ENCODE peak calls at places on chromosome 19, in eight cellular contexts. One of them, this sample, is unnamed.

GRCh38 chr19:4068058-4068966 is 1.6 kb upstream of the ZBTB7A start:
- DNase-seq in H9: no peak
- DNase-seq in iris pigment epithelial cell: no peak
- DNase-seq in NCI-H2081: no peak
- DNase-seq in neural crest cell: no peak
- DNase-seq in aorta: no peak
- DNase-seq in RPMI7951: no peak
- DNase-seq in activated T-helper 1 cell treated with anti-CD3 and anti-CD28 coated beads, Interleukin-12 subunit alpha, Interleukin-12 subunit beta, Interleukin-2, Interleukin-4 antibody, amounts not matched to agents 30 ng/mL and 10 ng/mL and 1 ng/mL, durations not matched to agents 14 hours and 24 hours and 36 hours: no peak
- DNase-seq in this sample: peak

GRCh38 chr19:48819366-48819816 is 8.6 kb upstream of the BCAT2 start:
- DNase-seq in RPMI7951: peak
- DNase-seq in neural crest cell: no peak
- DNase-seq in NCI-H2081: peak
- DNase-seq in H9: no peak
- DNase-seq in activated T-helper 1 cell treated with anti-CD3 and anti-CD28 coated beads, Interleukin-12 subunit alpha, Interleukin-12 subunit beta, Interleukin-2, Interleukin-4 antibody, amounts not matched to agents 30 ng/mL and 10 ng/mL and 1 ng/mL, durations not matched to agents 14 hours and 24 hours and 36 hours: no peak
- DNase-seq in aorta: peak
- DNase-seq in iris pigment epithelial cell: peak
- DNase-seq in this sample: peak

GRCh38 chr19:511101-511841 is 4.0 kb downstream of the TPGS1 start:
- DNase-seq in iris pigment epithelial cell: peak
- DNase-seq in RPMI7951: no peak
- DNase-seq in aorta: peak
- DNase-seq in neural crest cell: no peak
- DNase-seq in H9: peak
- DNase-seq in NCI-H2081: peak
- DNase-seq in activated T-helper 1 cell treated with anti-CD3 and anti-CD28 coated beads, Interleukin-12 subunit alpha, Interleukin-12 subunit beta, Interleukin-2, Interleukin-4 antibody, amounts not matched to agents 30 ng/mL and 10 ng/mL and 1 ng/mL, durations not matched to agents 14 hours and 24 hours and 36 hours: peak
- DNase-seq in this sample: peak

GRCh38 chr19:35848486-35848885 is 3.8 kb downstream of the NPHS1 start:
- DNase-seq in iris pigment epithelial cell: no peak
- DNase-seq in neural crest cell: no peak
- DNase-seq in RPMI7951: no peak
- DNase-seq in NCI-H2081: no peak
- DNase-seq in aorta: no peak
- DNase-seq in activated T-helper 1 cell treated with anti-CD3 and anti-CD28 coated beads, Interleukin-12 subunit alpha, Interleukin-12 subunit beta, Interleukin-2, Interleukin-4 antibody, amounts not matched to agents 30 ng/mL and 10 ng/mL and 1 ng/mL, durations not matched to agents 14 hours and 24 hours and 36 hours: no peak
- DNase-seq in H9: no peak
- DNase-seq in this sample: no peak

GRCh38 chr19:12665281-12665573 is 1.3 kb downstream of the MAN2B1 start:
- DNase-seq in activated T-helper 1 cell treated with anti-CD3 and anti-CD28 coated beads, Interleukin-12 subunit alpha, Interleukin-12 subunit beta, Interleukin-2, Interleukin-4 antibody, amounts not matched to agents 30 ng/mL and 10 ng/mL and 1 ng/mL, durations not matched to agents 14 hours and 24 hours and 36 hours: peak
- DNase-seq in neural crest cell: no peak
- DNase-seq in aorta: no peak
- DNase-seq in NCI-H2081: no peak
- DNase-seq in iris pigment epithelial cell: no peak
- DNase-seq in RPMI7951: no peak
- DNase-seq in H9: no peak
- DNase-seq in this sample: no peak

GRCh38 chr19:45913874-45914830 is at the start of gene NANOS2:
- DNase-seq in neural crest cell: peak
- DNase-seq in NCI-H2081: no peak
- DNase-seq in H9: peak
- DNase-seq in iris pigment epithelial cell: no peak
- DNase-seq in RPMI7951: no peak
- DNase-seq in aorta: no peak
- DNase-seq in activated T-helper 1 cell treated with anti-CD3 and anti-CD28 coated beads, Interleukin-12 subunit alpha, Interleukin-12 subunit beta, Interleukin-2, Interleukin-4 antibody, amounts not matched to agents 30 ng/mL and 10 ng/mL and 1 ng/mL, durations not matched to agents 14 hours and 24 hours and 36 hours: no peak
- DNase-seq in this sample: no peak

GRCh38 chr19:46515879-46516350 is 20.2 kb upstream of the PNMA8B start:
- DNase-seq in H9: peak
- DNase-seq in NCI-H2081: no peak
- DNase-seq in neural crest cell: no peak
- DNase-seq in RPMI7951: peak
- DNase-seq in activated T-helper 1 cell treated with anti-CD3 and anti-CD28 coated beads, Interleukin-12 subunit alpha, Interleukin-12 subunit beta, Interleukin-2, Interleukin-4 antibody, amounts not matched to agents 30 ng/mL and 10 ng/mL and 1 ng/mL, durations not matched to agents 14 hours and 24 hours and 36 hours: no peak
- DNase-seq in iris pigment epithelial cell: peak
- DNase-seq in aorta: no peak
- DNase-seq in this sample: peak

GRCh38 chr19:17441241-17442135 is 7.0 kb downstream of the TMEM221 start:
- DNase-seq in activated T-helper 1 cell treated with anti-CD3 and anti-CD28 coated beads, Interleukin-12 subunit alpha, Interleukin-12 subunit beta, Interleukin-2, Interleukin-4 antibody, amounts not matched to agents 30 ng/mL and 10 ng/mL and 1 ng/mL, durations not matched to agents 14 hours and 24 hours and 36 hours: no peak
- DNase-seq in aorta: no peak
- DNase-seq in RPMI7951: peak
- DNase-seq in neural crest cell: peak
- DNase-seq in iris pigment epithelial cell: peak
- DNase-seq in H9: peak
- DNase-seq in NCI-H2081: no peak
- DNase-seq in this sample: no peak